ENCODE peak calls at places on chromosome 21, in five cellular contexts. B is Karpas-422, S is left ventricle myocardium inferior, J is hepatocyte, C is cardiac muscle cell. M is an unnamed sample.

GRCh38 chr21:17585875-17586450 is 26.7 kb downstream of the BTG3 start:
- DNase-seq in S (no peak), J (peak), B (peak), C (peak), M (no peak)

GRCh38 chr21:25296239-25296638 is 311.0 kb downstream of the MRPL39 start:
- DNase-seq in C (no peak), B (no peak), J (peak), S (no peak), M (no peak)

GRCh38 chr21:25733859-25734653 is 648 bp downstream of the ATP5PF start:
- DNase-seq in J (peak), S (no peak), B (peak), C (peak), M (no peak)

GRCh38 chr21:24823247-24823646 is 784.0 kb downstream of the MRPL39 start:
- DNase-seq in B (no peak), S (no peak), J (no peak), C (no peak), M (no peak)

GRCh38 chr21:29205009-29205408 is 74.6 kb downstream of the MAP3K7CL start:
- DNase-seq in C (no peak), S (no peak), B (no peak), J (no peak), M (no peak)

GRCh38 chr21:45935628-45936027 is 45.9 kb upstream of the COL6A1 start:
- DNase-seq in C (peak), S (no peak), B (no peak), J (no peak), M (no peak)

GRCh38 chr21:16181024-16181423 is 451.2 kb downstream of the USP25 start:
- DNase-seq in J (no peak), B (no peak), S (no peak), C (no peak), M (no peak)

GRCh38 chr21:40562603-40563002 is 284.4 kb downstream of the DSCAM start:
- DNase-seq in C (no peak), B (no peak), S (no peak), J (no peak), M (no peak)

GRCh38 chr21:17370263-17370662 is 142.6 kb upstream of the CXADR start:
- DNase-seq in J (peak), B (no peak), C (no peak), S (no peak), M (peak)

GRCh38 chr21:45901061-45901690 is 80.4 kb upstream of the COL6A1 start:
- DNase-seq in S (no peak), B (no peak), C (no peak), J (no peak), M (no peak)

GRCh38 chr21:28392436-28392835 is 600.2 kb downstream of the LTN1 start:
- DNase-seq in S (no peak), B (peak), J (peak), C (no peak), M (no peak)

GRCh38 chr21:46172863-46173528 is 11.3 kb downstream of the SPATC1L start:
- DNase-seq in C (no peak), S (no peak), B (no peak), J (peak), M (no peak)

GRCh38 chr21:46078984-46079356 is 18.9 kb upstream of the COL6A2 start:
- DNase-seq in C (no peak), B (no peak), J (no peak), S (no peak), M (no peak)

GRCh38 chr21:46617267-46618051 is 12.6 kb upstream of the S100B start:
- DNase-seq in S (no peak), C (no peak), J (no peak), B (no peak), M (no peak)

GRCh38 chr21:25912402-25912746 is 177.6 kb downstream of the GABPA start:
- DNase-seq in C (no peak), J (no peak), B (no peak), S (no peak), M (no peak)

GRCh38 chr21:45973475-45974072 is 8.0 kb upstream of the COL6A1 start:
- DNase-seq in J (peak), B (peak), S (peak), C (peak), M (peak)

GRCh38 chr21:23853796-23854379 is 1753.4 kb downstream of the MRPL39 start:
- DNase-seq in J (peak), B (peak), C (peak), S (no peak), M (peak)

GRCh38 chr21:25625036-25625435 is 14.0 kb upstream of the JAM2 start:
- DNase-seq in S (no peak), C (no peak), J (no peak), B (no peak), M (no peak)

GRCh38 chr21:22476214-22476613 is 1478.0 kb downstream of the NCAM2 start:
- DNase-seq in B (no peak), S (no peak), J (no peak), C (no peak), M (no peak)

GRCh38 chr21:16395285-16395684 is 665.5 kb downstream of the USP25 start:
- DNase-seq in J (no peak), S (no peak), B (no peak), C (no peak), M (no peak)

GRCh38 chr21:31945576-31945975 is 72.8 kb downstream of the HUNK start:
- DNase-seq in J (peak), B (no peak), C (no peak), S (no peak), M (no peak)

GRCh38 chr21:17429936-17430335 is 82.9 kb upstream of the CXADR start:
- DNase-seq in J (no peak), B (no peak), S (no peak), C (no peak), M (no peak)

GRCh38 chr21:18153063-18153462 is 91.6 kb upstream of the CHODL start:
- DNase-seq in S (no peak), J (no peak), C (no peak), B (no peak), M (no peak)

GRCh38 chr21:25997788-25998611 is 172.6 kb downstream of the APP start:
- DNase-seq in C (peak), S (no peak), B (no peak), J (peak), M (peak)

GRCh38 chr21:16983425-16983824 is 529.4 kb upstream of the CXADR start:
- DNase-seq in J (no peak), B (no peak), S (no peak), C (no peak), M (no peak)

GRCh38 chr21:22796147-22796546 is 1797.9 kb downstream of the NCAM2 start:
- DNase-seq in C (no peak), J (no peak), S (no peak), B (no peak), M (no peak)

GRCh38 chr21:29300547-29301138 is 1.9 kb downstream of the BACH1 start:
- DNase-seq in B (peak), J (no peak), S (no peak), C (no peak), M (no peak)

GRCh38 chr21:21436012-21436545 is 437.9 kb downstream of the NCAM2 start:
- DNase-seq in J (no peak), B (no peak), C (no peak), S (no peak), M (no peak)

GRCh38 chr21:40254540-40255455 is 387.6 kb downstream of the PCP4 start:
- DNase-seq in B (no peak), C (no peak), J (peak), S (no peak), M (no peak)

GRCh38 chr21:43634618-43635017 is 24.7 kb downstream of the HSF2BP start:
- DNase-seq in S (no peak), C (no peak), J (no peak), B (no peak), M (no peak)

GRCh38 chr21:21158376-21158918 is 160.2 kb downstream of the NCAM2 start:
- DNase-seq in C (no peak), B (no peak), S (no peak), J (no peak), M (no peak)

GRCh38 chr21:46048926-46049889 is 48.7 kb upstream of the COL6A2 start:
- DNase-seq in B (no peak), J (peak), C (no peak), S (peak), M (no peak)

GRCh38 chr21:45869121-45870007 is 112.2 kb upstream of the COL6A1 start:
- DNase-seq in B (no peak), C (no peak), J (no peak), S (no peak), M (no peak)

GRCh38 chr21:46413365-46413696 is 45.4 kb upstream of the DIP2A start:
- DNase-seq in S (no peak), B (no peak), J (no peak), C (no peak), M (no peak)

GRCh38 chr21:26194326-26194725 is 23.8 kb upstream of the APP start:
- DNase-seq in B (no peak), S (no peak), J (no peak), C (no peak), M (no peak)

GRCh38 chr21:43345746-43346409 is 81.1 kb downstream of the SIK1 start:
- DNase-seq in J (peak), S (no peak), B (no peak), C (no peak), M (no peak)

GRCh38 chr21:21968810-21969588 is 970.8 kb downstream of the NCAM2 start:
- DNase-seq in B (no peak), S (no peak), J (no peak), C (no peak), M (no peak)

GRCh38 chr21:18298228-18298627 is 53.6 kb downstream of the CHODL start:
- DNase-seq in J (no peak), B (no peak), C (no peak), S (no peak), M (no peak)

GRCh38 chr21:45985471-45986315 is 4.1 kb downstream of the COL6A1 start:
- DNase-seq in B (no peak), C (no peak), S (peak), J (no peak), M (peak)

GRCh38 chr21:43211085-43212071 is 42.6 kb downstream of the CRYAA start:
- DNase-seq in J (peak), C (peak), S (peak), B (peak), M (peak)

DNA sequence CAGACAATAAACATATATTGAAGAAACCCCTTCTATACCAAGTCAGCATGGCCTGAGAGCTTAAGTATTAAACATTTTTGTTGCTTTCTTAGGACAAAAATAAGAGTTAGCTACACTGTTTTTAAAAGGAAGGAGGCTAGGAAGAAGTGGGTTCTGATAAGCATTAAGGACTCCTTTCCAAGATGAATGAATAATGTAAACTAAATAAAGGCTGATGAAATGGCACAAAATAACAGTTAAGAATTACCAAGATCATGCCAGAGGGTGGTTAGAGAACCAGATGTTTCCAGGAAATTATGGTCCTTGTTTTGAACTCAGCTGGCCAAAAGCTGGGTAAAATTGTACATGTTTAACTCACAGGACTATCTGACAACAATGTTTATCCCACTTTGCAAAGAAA is 114.1 kb upstream of the ETS2 start:
- DNase-seq in S (no peak), B (no peak), J (no peak), C (no peak), M (no peak)
- H3K4me3 ChIP-seq in S (no peak), B (no peak), J (no peak), C (no peak), M (no peak)

DNA sequence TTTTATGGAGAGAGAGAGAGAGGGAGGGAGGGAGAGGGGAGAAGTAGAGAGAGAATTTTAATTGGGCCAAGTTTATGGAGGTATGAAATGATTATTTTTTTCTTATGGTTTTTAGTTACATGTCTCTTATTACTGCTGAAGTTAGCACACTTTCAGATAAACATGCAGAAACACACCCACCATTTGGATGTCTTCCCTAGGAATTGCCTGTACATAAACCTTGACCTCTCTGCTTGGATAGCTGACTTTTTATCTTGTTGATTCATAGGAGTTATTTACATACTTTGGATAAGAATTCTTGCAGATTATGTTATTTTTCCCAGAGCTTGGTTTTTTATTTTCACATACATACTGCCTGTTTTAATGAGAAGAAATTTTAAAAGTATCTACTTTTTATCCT is 310.2 kb upstream of the ADAMTS5 start:
- DNase-seq in B (no peak), S (no peak), J (no peak), C (no peak), M (no peak)
- H3K4me3 ChIP-seq in B (no peak), S (no peak), J (no peak), C (no peak), M (no peak)

GRCh38 chr21:42164818-42165217 is 54.1 kb upstream of the ABCG1 start:
- DNase-seq in B (no peak), C (no peak), S (no peak), J (no peak), M (no peak)
- H3K4me3 ChIP-seq in B (no peak), C (no peak), S (no peak), J (no peak), M (no peak)

GRCh38 chr21:15122241-15122640 is 57.4 kb upstream of the NRIP1 start:
- DNase-seq in B (no peak), S (no peak), J (peak), C (no peak), M (peak)
- H3K4me3 ChIP-seq in B (no peak), S (no peak), J (no peak), C (no peak), M (no peak)

GRCh38 chr21:33266050-33266783 is at the start of gene IL10RB:
- DNase-seq in C (peak), S (peak), B (peak), J (peak), M (peak)

GRCh38 chr21:33268392-33268735 is 2.2 kb downstream of the IL10RB start:
- DNase-seq in C (no peak), J (no peak), S (no peak), B (no peak), M (no peak)

GRCh38 chr21:33266784-33267135 is 593 bp downstream of the IL10RB start:
- DNase-seq in B (peak), S (peak), C (no peak), J (no peak), M (no peak)

GRCh38 chr21:33265664-33266049 is 510 bp upstream of the IL10RB start:
- DNase-seq in J (peak), B (peak), C (no peak), S (peak), M (peak)

GRCh38 chr21:33267250-33267649 is 1.1 kb downstream of the IL10RB start:
- DNase-seq in C (no peak), B (no peak), S (no peak), J (no peak), M (no peak)
- H3K4me3 ChIP-seq in C (no peak), B (peak), S (peak), J (no peak), M (peak)

GRCh38 chr21:30733026-30733425 is 14.0 kb downstream of the KRTAP21-2 start:
- DNase-seq in S (no peak), J (no peak), B (no peak), C (no peak), M (no peak)
- H3K4me3 ChIP-seq in S (no peak), J (no peak), B (no peak), C (no peak), M (no peak)

GRCh38 chr21:44761011-44761729 is 40.5 kb downstream of the UBE2G2 start:
- DNase-seq in C (peak), B (peak), J (peak), S (no peak), M (no peak)
- H3K4me3 ChIP-seq in C (no peak), B (no peak), J (no peak), S (no peak), M (no peak)

DNA sequence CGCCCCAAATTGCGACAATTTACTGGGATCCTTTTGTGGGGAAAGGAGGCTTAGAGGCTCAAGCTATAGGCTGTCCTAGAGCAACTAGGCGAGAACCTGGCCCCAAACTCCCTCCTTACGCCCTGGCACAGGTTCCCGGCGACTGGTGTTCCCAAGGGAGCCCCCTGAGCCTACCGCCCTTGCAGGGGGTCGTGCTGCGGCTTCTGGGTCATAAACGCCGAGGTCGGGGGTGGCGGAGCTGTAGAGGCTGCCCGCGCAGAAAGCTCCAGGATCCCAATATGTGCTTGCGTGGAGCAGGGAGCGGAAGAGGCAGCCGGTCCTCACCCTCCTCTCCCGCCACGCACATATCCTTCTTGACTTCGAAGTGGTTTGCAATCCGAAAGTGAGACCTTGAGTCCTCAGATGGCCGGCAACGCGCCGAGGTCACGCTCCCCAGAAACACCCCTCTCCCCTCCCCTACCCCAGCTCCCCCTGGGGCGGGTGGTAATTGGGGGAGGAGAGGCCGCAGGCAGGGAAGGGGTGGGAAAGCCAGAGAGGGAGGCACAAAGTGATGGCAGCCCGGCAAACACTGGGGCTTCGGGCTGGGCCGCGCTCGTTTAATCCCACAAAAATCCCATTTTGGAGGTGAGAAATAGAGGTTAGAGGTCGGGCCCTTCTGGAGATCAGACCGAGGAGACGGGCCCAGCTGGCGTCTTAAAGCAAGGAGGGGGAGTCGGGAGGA is 6.2 kb downstream of the SIM2 start:
- DNase-seq in S (no peak), B (no peak), J (no peak), C (no peak), M (no peak)
- H3K4me3 ChIP-seq in S (peak), B (no peak), J (no peak), C (no peak), M (no peak)

GRCh38 chr21:35048183-35048601 is 910 bp downstream of the RUNX1 start:
- DNase-seq in S (no peak), B (peak), C (no peak), J (peak), M (no peak)

GRCh38 chr21:35048706-35049617 is at the start of gene RUNX1:
- DNase-seq in B (peak), S (no peak), C (no peak), J (no peak), M (no peak)

GRCh38 chr21:35052786-35053185 is 3.7 kb upstream of the RUNX1 start:
- DNase-seq in S (no peak), B (no peak), J (no peak), C (no peak), M (no peak)

GRCh38 chr21:35051287-35051818 is 2.3 kb upstream of the RUNX1 start:
- DNase-seq in J (peak), C (peak), B (peak), S (peak), M (peak)

GRCh38 chr21:35050348-35051286 is 1.5 kb upstream of the RUNX1 start:
- DNase-seq in B (peak), C (no peak), S (no peak), J (no peak), M (no peak)
- H3K4me3 ChIP-seq in B (peak), C (no peak), S (no peak), J (no peak), M (no peak)